ENCODE peak calls at places on chromosome 12, in five cellular contexts. C, A, G, F and V are unnamed samples.

GRCh38 chr12:27210187-27210586 is 33.9 kb upstream of the STK38L start:
- ATAC-seq in F (no peak), G (no peak), A (no peak), C (no peak), V (no peak)

GRCh38 chr12:52015393-52016081 is 8.8 kb downstream of the TAMALIN start:
- ATAC-seq in A (no peak), C (no peak), G (no peak), F (peak), V (no peak)

GRCh38 chr12:116693259-116694227 is 44.3 kb downstream of the SPRING1 start:
- ATAC-seq in G (peak), A (no peak), F (no peak), C (peak), V (no peak)

GRCh38 chr12:47270782-47271664 is 191.3 kb upstream of the AMIGO2 start:
- ATAC-seq in C (no peak), F (peak), A (peak), G (peak), V (peak)

GRCh38 chr12:7731499-7731898 is 15.7 kb downstream of the CLEC4C start:
- ATAC-seq in F (no peak), C (no peak), A (no peak), G (no peak), V (no peak)

GRCh38 chr12:115504241-115504941 is 773.1 kb downstream of the MED13L start:
- ATAC-seq in F (peak), A (no peak), G (no peak), C (no peak), V (peak)

GRCh38 chr12:103735291-103735690 is 105.7 kb downstream of the NT5DC3 start:
- ATAC-seq in F (no peak), A (no peak), C (no peak), G (no peak), V (no peak)

GRCh38 chr12:132858727-132859266 is 28.6 kb downstream of the CHFR start:
- ATAC-seq in F (no peak), C (no peak), A (no peak), G (no peak), V (no peak)

GRCh38 chr12:32448581-32448980 is 49.2 kb downstream of the FGD4 start:
- ATAC-seq in A (no peak), C (peak), G (peak), F (no peak), V (no peak)

GRCh38 chr12:109291531-109292341 is 17.3 kb downstream of the FOXN4 start:
- ATAC-seq in C (peak), G (no peak), F (peak), A (peak), V (no peak)

GRCh38 chr12:75155962-75156361 is 53.7 kb downstream of the KCNC2 start:
- ATAC-seq in F (no peak), A (no peak), C (no peak), G (no peak), V (no peak)

GRCh38 chr12:102069707-102070106 is 7.9 kb upstream of the WASHC3 start:
- ATAC-seq in G (no peak), F (no peak), A (no peak), C (no peak), V (no peak)

GRCh38 chr12:105032703-105033357 is 46.7 kb downstream of the NOPCHAP1 start:
- ATAC-seq in A (no peak), F (no peak), C (no peak), G (no peak), V (no peak)

GRCh38 chr12:6322969-6323339 is 12.5 kb downstream of the PLEKHG6 start:
- ATAC-seq in G (no peak), F (peak), C (peak), A (peak), V (peak)

GRCh38 chr12:10960260-10960659 is 21.2 kb upstream of the TAS2R14 start:
- ATAC-seq in F (peak), G (no peak), A (no peak), C (no peak), V (no peak)

GRCh38 chr12:76765598-76765997 is 1.7 kb downstream of the ZDHHC17 start:
- ATAC-seq in A (no peak), C (no peak), F (no peak), G (no peak), V (no peak)

GRCh38 chr12:128267246-128267622 is 264 bp downstream of the TMEM132C start:
- ATAC-seq in A (no peak), G (no peak), C (no peak), F (no peak), V (no peak)

GRCh38 chr12:68113644-68114043 is 45.9 kb downstream of the IFNG start:
- ATAC-seq in A (no peak), F (peak), C (peak), G (no peak), V (no peak)

GRCh38 chr12:108973753-108974152 is 47.1 kb downstream of the SVOP start:
- ATAC-seq in C (no peak), A (no peak), G (no peak), F (no peak), V (peak)